ENCODE peak calls at places on chromosomes 1 and 21, in four cellular contexts. Z, E, H and Y are unnamed samples.
A peak's percentile ranks its signal among the peaks of the same experiment; 100 is the strongest.

GRCh38 chr1:209291715-209292114 is 291.8 kb upstream of the CAMK1G start:
- DNase-seq in Z (no peak), E (no peak), H (no peak), Y (no peak)

GRCh38 chr1:22547186-22547817 is 16.0 kb upstream of the EPHA8 start:
- DNase-seq in Z (no peak), E (no peak), H (no peak), Y (no peak)

GRCh38 chr1:16073490-16074104 is at the start of gene FAM131C:
- DNase-seq in Z (no peak), E (peak; percentile 95), H (peak; percentile 76), Y (peak; percentile 47)

GRCh38 chr21:36587388-36587787 is 107.5 kb upstream of the CLDN14 start:
- DNase-seq in Z (no peak), E (no peak), H (no peak), Y (no peak)

GRCh38 chr1:181318858-181319235 is 164.5 kb upstream of the CACNA1E start:
- DNase-seq in Z (no peak), E (no peak), H (no peak), Y (no peak)

GRCh38 chr1:15028117-15028516 is 125.4 kb upstream of the TMEM51 start:
- DNase-seq in Z (peak; percentile 89), E (no peak), H (no peak), Y (no peak)

GRCh38 chr21:44801468-44802395 is at the start of gene UBE2G2:
- DNase-seq in Z (peak; percentile 95), E (peak; percentile 99), H (peak; percentile 88), Y (peak; percentile 86)

GRCh38 chr1:149979972-149980548 is 30.5 kb downstream of the OTUD7B start:
- DNase-seq in Z (no peak), E (no peak), H (no peak), Y (no peak)

GRCh38 chr1:227472772-227473171 is 90.6 kb upstream of the ZNF678 start:
- DNase-seq in Z (no peak), E (no peak), H (no peak), Y (no peak)

GRCh38 chr1:147598631-147599361 is 57.5 kb downstream of the BCL9 start:
- DNase-seq in Z (peak; percentile 84), E (peak; percentile 30), H (peak; percentile 14), Y (no peak)

GRCh38 chr1:175599212-175599681 is 144.1 kb downstream of the TNR start:
- DNase-seq in Z (no peak), E (peak; percentile 58), H (no peak), Y (no peak)

GRCh38 chr1:19495816-19496528 is 10.6 kb upstream of the CAPZB start:
- DNase-seq in Z (no peak), E (no peak), H (no peak), Y (no peak)

GRCh38 chr1:39919545-39919944 is 17.8 kb upstream of the MYCL start:
- DNase-seq in Z (no peak), E (peak; percentile 86), H (peak; percentile 91), Y (peak; percentile 86)

GRCh38 chr21:33089439-33089838 is 19.5 kb downstream of the OLIG1 start:
- DNase-seq in Z (no peak), E (no peak), H (no peak), Y (no peak)

GRCh38 chr1:198300451-198300850 is 143.7 kb downstream of the NEK7 start:
- DNase-seq in Z (no peak), E (no peak), H (no peak), Y (no peak)

GRCh38 chr1:5856246-5856815 is 135.9 kb downstream of the NPHP4 start:
- DNase-seq in Z (no peak), E (no peak), H (no peak), Y (no peak)

GRCh38 chr1:53340660-53341520 is 13.0 kb upstream of the LRP8 start:
- DNase-seq in Z (peak; percentile 76), E (no peak), H (no peak), Y (no peak)

GRCh38 chr1:46401514-46401913 is 7.4 kb downstream of the FAAH start:
- DNase-seq in Z (no peak), E (no peak), H (no peak), Y (no peak)

GRCh38 chr21:44925027-44925755 is 4.5 kb upstream of the ITGB2 start:
- DNase-seq in Z (no peak), E (no peak), H (no peak), Y (no peak)

GRCh38 chr1:207789792-207790787 is 38.2 kb downstream of the CD46 start:
- DNase-seq in Z (no peak), E (no peak), H (no peak), Y (peak; percentile 73)

GRCh38 chr1:60458111-60458510 is 384.5 kb upstream of the C1orf87 start:
- DNase-seq in Z (no peak), E (no peak), H (no peak), Y (no peak)

GRCh38 chr1:149848811-149849210 is 50.6 kb upstream of the BOLA1 start:
- DNase-seq in Z (no peak), E (no peak), H (no peak), Y (no peak)

GRCh38 chr1:80066060-80066459 is 1059.5 kb upstream of the ADGRL4 start:
- DNase-seq in Z (no peak), E (no peak), H (no peak), Y (no peak)

GRCh38 chr1:201183728-201184127 is 6.9 kb upstream of the IGFN1 start:
- DNase-seq in Z (peak; percentile 67), E (no peak), H (no peak), Y (no peak)

GRCh38 chr21:45914321-45914845 is 67.2 kb upstream of the COL6A1 start:
- DNase-seq in Z (no peak), E (no peak), H (no peak), Y (no peak)

GRCh38 chr1:29323636-29324035 is 87.3 kb downstream of the PTPRU start:
- DNase-seq in Z (no peak), E (no peak), H (no peak), Y (no peak)

GRCh38 chr1:9732123-9732971 is 80.8 kb downstream of the PIK3CD start:
- DNase-seq in Z (no peak), E (no peak), H (no peak), Y (no peak)

GRCh38 chr1:94562502-94563260 is 21.1 kb upstream of the F3 start:
- DNase-seq in Z (no peak), E (no peak), H (no peak), Y (no peak)

GRCh38 chr1:25028910-25029599 is 99.0 kb upstream of the RUNX3 start:
- DNase-seq in Z (no peak), E (no peak), H (no peak), Y (no peak)

GRCh38 chr1:230166366-230167132 is 99.5 kb downstream of the GALNT2 start:
- DNase-seq in Z (no peak), E (no peak), H (no peak), Y (no peak)

GRCh38 chr1:42259059-42259738 is 75.8 kb downstream of the FOXJ3 start:
- DNase-seq in Z (no peak), E (no peak), H (no peak), Y (no peak)